ENCODE peak calls at places on chromosome 16, in five cellular contexts. O, C, Q, R and M are unnamed samples.

GRCh38 chr16:86219655-86220445 is 290.5 kb upstream of the FOXF1 start:
- DNase-seq in O (no peak), C (peak; percentile 37), Q (no peak), R (no peak), M (no peak)

GRCh38 chr16:85316321-85316919 is 204.1 kb upstream of the CIBAR2 start:
- DNase-seq in O (peak; percentile 62), C (peak; percentile 72), Q (no peak), R (peak; percentile 16), M (peak; percentile 84)

GRCh38 chr16:86898386-86898785 is 320.0 kb downstream of the FOXL1 start:
- DNase-seq in O (no peak), C (no peak), Q (no peak), R (no peak), M (no peak)

GRCh38 chr16:74094962-74095361 is 201.7 kb upstream of the PSMD7 start:
- DNase-seq in O (no peak), C (no peak), Q (no peak), R (no peak), M (no peak)

GRCh38 chr16:54493076-54493475 is 206.5 kb upstream of the IRX3 start:
- DNase-seq in O (no peak), C (peak; percentile 49), Q (no peak), R (no peak), M (no peak)

GRCh38 chr16:51404386-51404785 is 253.3 kb upstream of the SALL1 start:
- DNase-seq in O (no peak), C (no peak), Q (no peak), R (no peak), M (no peak)

GRCh38 chr16:13554643-13555042 is 365.3 kb upstream of the ERCC4 start:
- DNase-seq in O (no peak), C (no peak), Q (no peak), R (no peak), M (no peak)

GRCh38 chr16:12803203-12804093 is at the start of gene CPPED1:
- DNase-seq in O (peak; percentile 94), C (peak; percentile 96), Q (peak; percentile 82), R (peak; percentile 93), M (peak; percentile 96)

GRCh38 chr16:57146735-57147134 is 39.1 kb downstream of the PSME3IP1 start:
- DNase-seq in O (no peak), C (no peak), Q (no peak), R (no peak), M (no peak)
- TF ChIP-seq CTCF in O (no peak), C (peak; percentile 23), Q (peak; percentile 40), R (peak; percentile 12), M (no peak)

DNA sequence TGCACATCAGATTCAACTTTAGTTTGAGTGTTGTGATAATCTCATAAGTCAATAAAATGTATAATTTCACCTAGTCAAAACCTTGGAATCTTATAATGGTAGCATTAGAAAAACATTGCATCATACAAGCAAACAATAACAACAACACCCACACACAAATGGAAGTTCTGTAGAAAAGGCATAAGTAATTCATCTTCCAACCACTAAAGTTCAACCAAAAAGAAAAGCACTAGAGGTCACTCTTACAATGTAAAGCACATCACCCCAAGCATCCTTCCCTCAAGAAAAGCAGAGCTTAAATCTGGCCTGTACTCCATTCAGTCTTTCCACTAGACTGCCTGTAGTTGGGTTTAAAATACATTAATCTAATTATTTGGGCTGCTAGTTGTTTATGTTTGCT is 1.8 kb downstream of the CNTNAP4 start:
- DNase-seq in O (peak; percentile 1), C (peak; percentile 77), Q (no peak), R (peak; percentile 18), M (no peak)
- TF ChIP-seq CTCF in O (no peak), C (peak; percentile 33), Q (no peak), R (peak; percentile 23), M (no peak)

GRCh38 chr16:88368036-88368435 is 14.7 kb upstream of the ZNF469 start:
- DNase-seq in O (no peak), C (no peak), Q (no peak), R (no peak), M (no peak)

GRCh38 chr16:88366704-88367047 is 16.1 kb upstream of the ZNF469 start:
- DNase-seq in O (no peak), C (no peak), Q (no peak), R (no peak), M (no peak)

GRCh38 chr16:88366032-88366703 is 16.6 kb upstream of the ZNF469 start:
- DNase-seq in O (no peak), C (no peak), Q (no peak), R (no peak), M (no peak)

GRCh38 chr16:88368994-88369393 is 13.8 kb upstream of the ZNF469 start:
- DNase-seq in O (no peak), C (no peak), Q (no peak), R (no peak), M (no peak)

GRCh38 chr16:88367560-88367959 is 15.2 kb upstream of the ZNF469 start:
- DNase-seq in O (no peak), C (no peak), Q (no peak), R (no peak), M (no peak)
- TF ChIP-seq CTCF in O (no peak), C (no peak), Q (no peak), R (no peak), M (no peak)

GRCh38 chr16:831571-832443 is 31.3 kb upstream of the GNG13 start:
- DNase-seq in O (no peak), C (no peak), Q (no peak), R (no peak), M (no peak)
- TF ChIP-seq CTCF in O (no peak), C (no peak), Q (no peak), R (no peak), M (no peak)

DNA sequence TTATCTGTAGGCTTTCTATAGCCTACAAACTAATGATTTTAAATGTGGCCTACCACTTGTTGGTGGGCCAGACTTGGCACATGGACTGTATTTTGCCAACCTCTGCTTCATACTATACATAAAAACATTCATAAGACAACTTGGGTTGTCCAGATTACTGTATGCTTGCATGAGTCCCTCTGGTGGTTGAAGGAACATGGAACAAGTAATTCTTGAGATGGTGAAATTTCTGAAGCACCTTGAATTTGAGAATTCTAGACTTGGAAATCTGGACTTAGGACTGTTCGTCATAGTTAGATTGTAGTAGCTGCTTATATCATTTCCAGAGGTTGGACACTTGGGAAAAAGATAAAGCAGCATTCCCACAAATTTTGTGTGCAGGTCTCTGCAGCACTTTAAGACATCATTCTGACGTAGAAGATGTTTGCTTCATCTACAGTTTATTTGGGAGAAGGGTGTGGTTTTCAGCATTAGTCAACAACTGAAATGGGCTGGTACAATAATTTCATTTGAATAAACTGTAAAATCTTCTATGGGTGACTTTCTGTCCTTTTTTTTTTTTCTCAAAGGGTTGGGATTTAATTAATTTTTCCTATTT is 31.2 kb downstream of the NFATC3 start:
- DNase-seq in O (peak; percentile 45), C (peak; percentile 64), Q (no peak), R (peak; percentile 10), M (peak; percentile 46)
- TF ChIP-seq CTCF in O (peak; percentile 77), C (peak; percentile 60), Q (peak; percentile 55), R (peak; percentile 35), M (peak; percentile 17)

GRCh38 chr16:78140818-78141466 is 41.5 kb downstream of the WWOX start:
- DNase-seq in O (no peak), C (no peak), Q (no peak), R (no peak), M (no peak)

GRCh38 chr16:78150233-78150632 is 50.8 kb downstream of the WWOX start:
- DNase-seq in O (no peak), C (no peak), Q (no peak), R (no peak), M (no peak)

GRCh38 chr16:78142784-78143183 is 43.3 kb downstream of the WWOX start:
- DNase-seq in O (no peak), C (peak; percentile 29), Q (no peak), R (no peak), M (no peak)

GRCh38 chr16:78147846-78148535 is 48.5 kb downstream of the WWOX start:
- DNase-seq in O (no peak), C (no peak), Q (no peak), R (no peak), M (no peak)

GRCh38 chr16:78146807-78147206 is 47.4 kb downstream of the WWOX start:
- DNase-seq in O (no peak), C (no peak), Q (no peak), R (no peak), M (no peak)
- TF ChIP-seq CTCF in O (no peak), C (no peak), Q (no peak), R (no peak), M (no peak)

GRCh38 chr16:57755061-57755684 is 19.6 kb downstream of the KATNB1 start:
- DNase-seq in O (no peak), C (no peak), Q (no peak), R (no peak), M (no peak)
- TF ChIP-seq CTCF in O (no peak), C (peak; percentile 6), Q (peak; percentile 15), R (no peak), M (no peak)

GRCh38 chr16:17921357-17921978 is 415.1 kb downstream of the NPIPA8 start:
- DNase-seq in O (peak; percentile 54), C (no peak), Q (no peak), R (peak; percentile 61), M (peak; percentile 44)
- TF ChIP-seq CTCF in O (peak; percentile 70), C (peak; percentile 27), Q (peak; percentile 68), R (peak; percentile 85), M (peak; percentile 68)